ENCODE peak calls at places on chromosome 1, in five cellular contexts. D is WERI-Rb-1, U is fibroblast of mammary gland, Y is GM06990, W is neural progenitor cell. Z is an unnamed sample.

GRCh38 chr1:94592566-94592920 is 51.0 kb upstream of the F3 start:
- DNase-seq in D (no peak), W (peak; percentile 82), U (no peak), Y (no peak), Z (no peak)

GRCh38 chr1:202966006-202966904 is 802 bp downstream of the CYB5R1 start:
- DNase-seq in Y (no peak), D (no peak), U (no peak), W (no peak), Z (peak; percentile 10)

GRCh38 chr1:157770442-157771043 is 6.4 kb downstream of the FCRL2 start:
- DNase-seq in Y (no peak), D (peak; percentile 44), W (peak; percentile 46), U (peak; percentile 2), Z (peak; percentile 9)

GRCh38 chr1:89945852-89946476 is 48.9 kb upstream of the ZNF326 start:
- DNase-seq in U (peak; percentile 46), Y (peak; percentile 63), D (no peak), W (no peak), Z (no peak)

GRCh38 chr1:225299624-225300023 is 128.2 kb downstream of the LBR start:
- DNase-seq in Y (no peak), D (no peak), W (no peak), U (peak; percentile 15), Z (no peak)

GRCh38 chr1:227794813-227795183 is 20.7 kb upstream of the PRSS38 start:
- DNase-seq in W (no peak), D (no peak), U (no peak), Y (no peak), Z (no peak)

GRCh38 chr1:189851806-189852367 is 625.8 kb downstream of the BRINP3 start:
- DNase-seq in U (no peak), W (no peak), D (peak; percentile 4), Y (no peak), Z (peak; percentile 11)

GRCh38 chr1:145785481-145785880 is 38.4 kb downstream of the RNF115 start:
- DNase-seq in Y (no peak), U (no peak), W (no peak), D (no peak), Z (no peak)

GRCh38 chr1:32247983-32248889 is 1.2 kb downstream of the FAM167B start:
- DNase-seq in D (peak; percentile 75), Y (peak; percentile 88), U (peak; percentile 63), W (peak; percentile 91), Z (peak; percentile 89)

GRCh38 chr1:90391116-90391515 is 326.0 kb downstream of the BARHL2 start:
- DNase-seq in U (peak; percentile 6), D (no peak), Y (no peak), W (peak; percentile 41), Z (no peak)

DNA sequence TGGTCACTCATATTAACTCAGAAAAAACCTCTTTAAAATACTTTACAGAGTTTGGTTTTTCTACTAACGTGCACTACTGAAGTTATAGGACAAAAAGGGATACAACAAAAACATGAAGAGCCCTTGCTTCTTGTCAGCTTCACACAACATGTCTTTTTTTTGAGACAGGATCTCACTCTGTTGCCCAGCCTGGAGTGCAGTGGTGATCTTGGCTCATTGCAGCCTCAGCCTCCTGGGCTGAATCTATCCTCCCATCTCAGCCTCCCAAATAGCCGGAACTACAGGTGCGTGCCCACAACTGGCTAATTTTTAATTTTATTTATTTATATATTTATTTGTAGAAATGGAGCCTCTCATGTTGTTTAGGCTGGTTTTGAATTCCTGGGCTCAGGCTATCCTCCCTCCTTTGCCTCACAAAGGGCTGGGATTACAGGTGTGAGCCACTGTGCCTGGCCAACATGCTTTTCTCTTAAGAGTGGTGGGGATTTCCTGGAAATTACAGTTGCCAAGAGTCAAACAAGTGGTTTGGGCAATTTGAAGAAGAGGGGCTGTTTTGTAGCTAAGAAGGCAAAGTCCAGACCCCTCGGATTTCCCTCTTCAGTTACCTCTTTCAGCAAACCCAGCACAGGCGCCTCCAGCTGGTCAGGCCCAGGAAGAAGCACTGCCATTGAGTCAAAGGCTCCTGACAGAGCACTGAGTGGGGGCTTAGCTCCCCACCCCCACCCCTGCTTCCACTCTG is 6.4 kb upstream of the SMPDL3B start:
- DNase-seq in D (no peak), U (no peak), Y (no peak), W (no peak), Z (no peak)
- TF ChIP-seq CTCF in D (no peak), U (no peak), Y (no peak), W (no peak), Z (no peak)

DNA sequence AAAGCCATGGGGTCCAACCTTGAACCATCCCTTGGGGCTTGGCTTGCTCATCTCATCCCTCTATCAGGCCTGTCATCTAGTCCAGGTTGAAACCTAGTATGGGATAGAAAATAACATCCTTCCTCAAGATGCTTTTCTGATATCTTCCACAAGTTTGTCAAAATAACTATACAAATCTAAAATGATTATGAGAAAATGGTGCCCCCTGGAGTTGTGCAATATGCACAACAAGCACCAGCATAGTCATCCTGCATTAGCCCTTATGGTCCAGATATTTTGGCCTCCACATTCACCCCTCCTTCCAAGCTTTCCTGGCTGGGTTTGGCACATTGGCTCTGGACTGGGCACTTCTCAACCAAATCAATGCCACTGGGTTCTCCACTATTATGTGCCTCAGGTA is 101.2 kb downstream of the TBX19 start:
- DNase-seq in Y (no peak), D (no peak), W (no peak), U (no peak), Z (no peak)
- TF ChIP-seq CTCF in Y (no peak), D (no peak), W (peak; percentile 18), U (peak; percentile 8), Z (no peak)

DNA sequence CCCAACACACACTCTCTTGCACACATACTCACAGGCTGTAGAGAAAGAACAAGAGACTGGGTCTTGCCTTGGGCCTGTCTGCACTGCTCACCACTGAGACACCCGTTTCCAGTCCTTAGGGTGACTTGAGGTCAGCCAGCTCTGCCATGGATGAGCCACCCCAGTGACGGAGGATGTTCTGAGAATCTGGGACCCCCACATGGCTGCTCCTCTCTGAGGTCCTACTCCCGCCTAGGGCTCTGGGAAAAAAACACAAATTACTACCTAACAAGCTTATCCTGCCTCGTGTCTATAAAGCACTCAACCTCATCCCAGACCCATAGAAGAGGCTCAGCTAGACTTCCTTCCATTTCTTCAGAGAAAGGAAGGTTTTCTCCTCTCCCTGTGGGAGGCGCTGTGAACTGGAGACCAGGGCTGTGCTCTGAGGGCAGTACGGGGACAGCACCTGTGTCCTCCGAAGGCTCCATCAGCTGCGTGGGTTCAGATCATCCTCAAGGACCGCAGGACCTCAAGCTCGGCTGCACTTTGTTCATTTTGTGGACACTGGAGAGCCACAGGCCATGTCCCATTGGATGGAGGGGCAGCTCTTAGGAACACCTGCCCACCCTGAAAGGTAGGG is 4.3 kb upstream of the CLEC20A start:
- DNase-seq in U (no peak), W (no peak), Y (no peak), D (no peak), Z (no peak)
- TF ChIP-seq CTCF in U (no peak), W (no peak), Y (no peak), D (peak; percentile 54), Z (no peak)

GRCh38 chr1:114669562-114670082 is at the start of gene DENND2C:
- DNase-seq in U (no peak), D (no peak), Y (no peak), W (peak; percentile 85), Z (no peak)
- TF ChIP-seq CTCF in U (no peak), D (peak; percentile 28), Y (peak; percentile 35), W (peak; percentile 13), Z (no peak)

GRCh38 chr1:156583821-156584622 is 4.5 kb downstream of the TTC24 start:
- DNase-seq in Y (no peak), W (peak; percentile 86), U (peak; percentile 86), D (peak; percentile 90), Z (peak; percentile 80)
- TF ChIP-seq CTCF in Y (peak; percentile 85), W (peak; percentile 76), U (peak; percentile 97), D (peak; percentile 97), Z (peak; percentile 83)

GRCh38 chr1:6727535-6727934 is 25.9 kb upstream of the DNAJC11 start:
- DNase-seq in D (peak; percentile 61), Y (no peak), W (peak; percentile 82), U (peak; percentile 61), Z (peak; percentile 74)
- TF ChIP-seq CTCF in D (peak; percentile 61), Y (peak; percentile 94), W (peak; percentile 100), U (peak; percentile 87), Z (peak; percentile 90)

GRCh38 chr1:201739492-201740085 is 89.4 kb upstream of the IPO9 start:
- DNase-seq in D (no peak), U (no peak), Y (no peak), W (peak; percentile 82), Z (peak; percentile 70)
- TF ChIP-seq CTCF in D (no peak), U (no peak), Y (no peak), W (no peak), Z (no peak)